ENCODE peak calls at places on chromosomes 7 and 10, in ten cellular contexts. C is colonic mucosa; P is AG04450; G is Peyer's patch; B is BE2C; Y is CD4-positive, alpha-beta memory T cell; E is uterus; A is fibroblast of lung; H is A549; I is transverse colon. F is an unnamed sample.

GRCh38 chr7:107594961-107595737 is 15.1 kb downstream of the BCAP29 start:
- DNase-seq in Y (no peak), I (no peak), H (no peak), B (no peak), G (no peak), A (peak; percentile 83), E (peak; percentile 34), P (peak; percentile 59), C (no peak), F (no peak)

GRCh38 chr7:82050134-82050533 is 280.3 kb upstream of the HGF start:
- DNase-seq in B (no peak), H (peak; percentile 70), A (peak; percentile 72), C (no peak), Y (no peak), E (no peak), P (peak; percentile 55), I (no peak), G (no peak), F (peak; percentile 34)

GRCh38 chr10:125216897-125217296 is 56.5 kb upstream of the CTBP2 start:
- DNase-seq in A (no peak), C (no peak), I (no peak), E (no peak), Y (no peak), G (no peak), B (no peak), P (no peak), H (no peak), F (no peak)

GRCh38 chr7:93390660-93391059 is 158.5 kb downstream of the VPS50 start:
- DNase-seq in C (no peak), G (no peak), A (no peak), I (no peak), Y (no peak), P (no peak), E (no peak), H (no peak), B (no peak), F (no peak)

GRCh38 chr10:72574636-72575035 is 51.2 kb downstream of the MICU1 start:
- DNase-seq in H (no peak), B (no peak), P (no peak), A (no peak), I (no peak), G (no peak), E (no peak), C (no peak), Y (no peak), F (no peak)

GRCh38 chr7:26397326-26397725 is 105.7 kb downstream of the SNX10 start:
- DNase-seq in C (no peak), A (no peak), G (no peak), H (no peak), I (no peak), Y (no peak), B (no peak), P (no peak), E (no peak), F (no peak)

GRCh38 chr10:103859161-103860141 is 4.1 kb upstream of the SH3PXD2A start:
- DNase-seq in G (no peak), H (peak; percentile 69), B (peak; percentile 60), Y (peak; percentile 51), A (peak; percentile 80), P (no peak), C (peak; percentile 84), E (peak; percentile 73), I (peak; percentile 73), F (peak; percentile 62)

GRCh38 chr10:5619366-5620211 is 46.8 kb downstream of the ASB13 start:
- DNase-seq in G (peak; percentile 43), Y (no peak), B (no peak), I (no peak), E (no peak), H (no peak), A (peak; percentile 35), C (no peak), P (no peak), F (no peak)

GRCh38 chr10:132616995-132617780 is 79.6 kb downstream of the INPP5A start:
- DNase-seq in C (no peak), E (no peak), I (no peak), G (peak; percentile 39), A (no peak), H (no peak), B (no peak), Y (no peak), P (no peak), F (no peak)

GRCh38 chr7:43199333-43199732 is 86.9 kb downstream of the HECW1 start:
- DNase-seq in E (no peak), P (peak; percentile 7), I (no peak), G (no peak), H (no peak), C (no peak), B (no peak), A (peak; percentile 75), Y (no peak), F (no peak)

GRCh38 chr10:17651891-17652290 is 7.9 kb downstream of the STAM start:
- DNase-seq in G (no peak), A (no peak), Y (no peak), H (no peak), E (no peak), P (no peak), C (no peak), B (no peak), I (no peak), F (no peak)

GRCh38 chr10:99784731-99785441 is 2.4 kb downstream of the ABCC2 start:
- DNase-seq in H (peak; percentile 52), G (no peak), C (no peak), I (no peak), P (no peak), Y (no peak), E (no peak), B (no peak), A (no peak), F (no peak)

GRCh38 chr10:103096130-103096529 is 96.9 kb downstream of the NT5C2 start:
- DNase-seq in Y (no peak), I (no peak), A (no peak), B (no peak), E (no peak), H (no peak), G (no peak), C (no peak), P (no peak), F (no peak)

GRCh38 chr7:139738101-139738489 is 39.7 kb downstream of the HIPK2 start:
- DNase-seq in G (no peak), C (no peak), I (no peak), H (no peak), B (no peak), E (no peak), Y (no peak), P (no peak), A (peak; percentile 80), F (no peak)

DNA sequence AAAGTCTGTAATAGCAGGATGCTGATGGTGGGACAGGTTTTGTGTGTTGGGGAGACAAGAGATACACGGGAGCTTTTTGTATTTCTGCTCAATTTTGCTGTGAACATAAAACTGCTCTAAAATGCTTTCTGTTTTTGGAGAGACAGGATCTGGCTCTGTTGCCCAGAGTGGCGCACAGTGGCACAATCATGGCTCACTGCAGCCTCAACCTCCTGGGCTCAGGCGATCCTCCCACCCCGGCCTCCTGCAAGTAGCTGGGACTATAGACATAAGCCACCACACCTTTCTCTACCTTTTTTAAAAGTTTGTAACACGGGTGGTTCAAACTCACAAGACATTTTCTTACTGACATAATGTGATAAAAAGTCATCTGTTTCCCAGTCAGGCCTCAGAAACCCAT is 14.3 kb downstream of the CREB3L2 start:
- DNase-seq in C (no peak), B (no peak), Y (no peak), G (no peak), P (no peak), H (no peak), A (no peak), I (no peak), E (no peak), F (no peak)
- H3K4me3 ChIP-seq in C (no peak overlapping the region), B (no peak overlapping the region), Y (no peak overlapping the region), G (no peak overlapping the region), P (no peak overlapping the region), H (no peak overlapping the region), A (peak overlapping the region; percentile 39), I (no peak overlapping the region), E (no peak overlapping the region), F (no peak overlapping the region)

GRCh38 chr7:104179178-104179577 is 28.6 kb downstream of the ORC5 start:
- DNase-seq in C (no peak), Y (no peak), P (no peak), A (peak; percentile 2), G (no peak), E (no peak), H (no peak), I (no peak), B (no peak), F (no peak)
- H3K9me3 ChIP-seq in C (no peaks in the 10 kb centered on the region), Y (no peaks in the 10 kb centered on the region), P (peaks cover 4% of the 10 kb centered on the region), A (no peaks in the 10 kb centered on the region), G (no peaks in the 10 kb centered on the region), E (no peaks in the 10 kb centered on the region), H (peaks cover 9% of the 10 kb centered on the region), I (no peaks in the 10 kb centered on the region), B (peaks cover 5% of the 10 kb centered on the region), F (peaks cover 16% of the 10 kb centered on the region)

GRCh38 chr7:88042157-88042556 is 108.1 kb downstream of the ADAM22 start:
- DNase-seq in Y (no peak), A (peak; percentile 5), E (no peak), C (no peak), B (no peak), G (no peak), P (no peak), I (no peak), H (no peak), F (no peak)
- H3K4me3 ChIP-seq in Y (no peak overlapping the region), A (no peak overlapping the region), E (no peak overlapping the region), C (no peak overlapping the region), B (no peak overlapping the region), G (no peak overlapping the region), P (no peak overlapping the region), I (no peak overlapping the region), H (no peak overlapping the region), F (no peak overlapping the region)

GRCh38 chr7:63105978-63106377 is 892.7 kb upstream of the ZNF722 start:
- DNase-seq in E (no peak), I (no peak), P (no peak), A (no peak), B (no peak), Y (no peak), C (no peak), G (no peak), H (no peak), F (no peak)

GRCh38 chr7:63104666-63105065 is 894.0 kb upstream of the ZNF722 start:
- DNase-seq in H (no peak), A (no peak), G (no peak), Y (no peak), I (no peak), B (no peak), P (no peak), E (no peak), C (no peak), F (no peak)

DNA sequence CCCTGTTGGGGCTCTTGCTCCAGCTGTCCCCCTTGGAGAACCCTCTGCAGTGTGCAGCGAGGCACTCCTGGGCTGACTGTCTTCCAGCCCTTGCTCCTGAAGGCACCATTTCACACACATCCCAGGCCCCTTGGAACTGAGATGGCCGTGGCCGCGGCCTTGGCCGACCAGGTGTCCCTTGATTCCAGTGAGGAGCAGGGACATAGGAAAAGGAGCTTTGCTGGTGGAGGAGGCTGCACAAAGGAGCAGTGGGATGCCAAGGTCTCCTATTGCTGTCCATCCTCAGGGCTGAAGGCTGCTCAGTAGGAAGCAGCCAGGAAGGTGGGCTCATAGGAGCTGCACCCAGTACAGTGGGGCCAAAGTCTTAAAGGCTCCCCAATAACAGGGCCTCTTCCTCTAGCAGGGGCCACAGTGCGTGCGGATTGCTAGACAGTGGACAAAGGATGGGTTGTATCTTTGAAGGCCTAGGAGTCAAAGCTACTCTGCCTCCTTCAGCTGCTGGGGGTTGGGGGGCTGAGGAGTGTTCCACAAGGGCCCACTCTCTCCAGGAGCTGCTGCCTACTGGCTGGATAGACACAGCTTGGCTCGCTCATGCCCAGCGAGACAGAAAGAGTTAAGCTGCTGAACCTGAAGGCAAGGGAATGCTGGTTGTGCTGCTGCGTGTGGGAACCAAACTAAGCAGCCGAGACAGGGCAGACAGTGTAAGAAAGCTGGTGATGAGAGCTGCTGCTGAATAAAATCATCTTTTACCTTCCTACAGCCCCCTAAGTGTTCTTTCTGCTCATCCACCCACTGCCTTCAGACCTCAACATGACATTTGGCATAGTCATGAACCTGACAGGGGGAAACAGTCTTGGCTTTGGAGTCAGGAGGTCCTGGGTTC is 891.9 kb upstream of the ZNF722 start:
- DNase-seq in Y (no peak), I (no peak), C (no peak), A (no peak), P (no peak), E (no peak), B (no peak), H (no peak), G (no peak), F (no peak)
- H3K9me3 ChIP-seq in Y (no peaks in the 10 kb centered on the region), I (peaks cover 6% of the 10 kb centered on the region), C (peaks cover 5% of the 10 kb centered on the region), A (no peaks in the 10 kb centered on the region), P (peaks cover 60% of the 10 kb centered on the region), E (no peaks in the 10 kb centered on the region), B (no peaks in the 10 kb centered on the region), H (peaks cover 22% of the 10 kb centered on the region), G (peaks cover 5% of the 10 kb centered on the region), F (peaks cover 7% of the 10 kb centered on the region)

F was measured in Caco-2.